ENCODE peak calls at places on chromosomes 3 and 15, in four cellular contexts. T is GM23248, W is uterus, Q is stomach. K is an unnamed sample.

GRCh38 chr3:117687096-117687495 is 977.5 kb downstream of the TUSC7 start:
- DNase-seq in W (no peak), T (no peak), Q (no peak), K (no peak)

GRCh38 chr15:89888214-89888804 is 5.5 kb downstream of the AP3S2 start:
- DNase-seq in W (no peak), Q (no peak), T (peak; percentile 84), K (peak; percentile 88)

GRCh38 chr3:45066109-45066801 is 40.2 kb downstream of the CLEC3B start:
- DNase-seq in Q (no peak), W (no peak), T (no peak), K (peak; percentile 49)

GRCh38 chr3:9108876-9109569 is 140.4 kb downstream of the SRGAP3 start:
- DNase-seq in T (no peak), W (no peak), Q (no peak), K (no peak)

GRCh38 chr3:5317572-5317971 is 130.1 kb downstream of the EDEM1 start:
- DNase-seq in W (no peak), T (peak; percentile 8), Q (no peak), K (no peak)

GRCh38 chr15:52682776-52683175 is 3.6 kb upstream of the ATOSA start:
- DNase-seq in T (no peak), Q (no peak), W (no peak), K (peak; percentile 35)

GRCh38 chr3:99765042-99765942 is 52.4 kb upstream of the CMSS1 start:
- DNase-seq in W (no peak), T (peak; percentile 33), Q (no peak), K (no peak)

GRCh38 chr15:49387471-49387870 is 35.6 kb upstream of the FGF7 start:
- DNase-seq in T (no peak), W (no peak), Q (no peak), K (no peak)

GRCh38 chr3:48856469-48856868 is 8.8 kb upstream of the PRKAR2A start:
- DNase-seq in T (no peak), Q (no peak), W (no peak), K (peak; percentile 21)

GRCh38 chr3:48855681-48856447 is 8.2 kb upstream of the PRKAR2A start:
- DNase-seq in Q (no peak), T (no peak), W (no peak), K (peak; percentile 63)

GRCh38 chr3:48858709-48859108 is 11.0 kb upstream of the PRKAR2A start:
- DNase-seq in T (no peak), Q (no peak), W (no peak), K (no peak)

GRCh38 chr3:48863122-48863521 is 15.4 kb upstream of the PRKAR2A start:
- DNase-seq in Q (no peak), T (peak; percentile 4), W (no peak), K (no peak)

GRCh38 chr3:48859188-48859587 is 11.5 kb upstream of the PRKAR2A start:
- DNase-seq in T (no peak), W (no peak), Q (no peak), K (no peak)
- H3K27ac ChIP-seq in T (no peak overlapping the region), W (no peak overlapping the region), Q (no peak overlapping the region), K (no peak overlapping the region)

GRCh38 chr15:31847961-31848360 is 182.4 kb upstream of the CHRNA7 start:
- DNase-seq in W (no peak), Q (no peak), T (no peak), K (no peak)
- H3K27ac ChIP-seq in W (no peak overlapping the region), Q (no peak overlapping the region), T (no peak overlapping the region), K (no peak overlapping the region)

DNA sequence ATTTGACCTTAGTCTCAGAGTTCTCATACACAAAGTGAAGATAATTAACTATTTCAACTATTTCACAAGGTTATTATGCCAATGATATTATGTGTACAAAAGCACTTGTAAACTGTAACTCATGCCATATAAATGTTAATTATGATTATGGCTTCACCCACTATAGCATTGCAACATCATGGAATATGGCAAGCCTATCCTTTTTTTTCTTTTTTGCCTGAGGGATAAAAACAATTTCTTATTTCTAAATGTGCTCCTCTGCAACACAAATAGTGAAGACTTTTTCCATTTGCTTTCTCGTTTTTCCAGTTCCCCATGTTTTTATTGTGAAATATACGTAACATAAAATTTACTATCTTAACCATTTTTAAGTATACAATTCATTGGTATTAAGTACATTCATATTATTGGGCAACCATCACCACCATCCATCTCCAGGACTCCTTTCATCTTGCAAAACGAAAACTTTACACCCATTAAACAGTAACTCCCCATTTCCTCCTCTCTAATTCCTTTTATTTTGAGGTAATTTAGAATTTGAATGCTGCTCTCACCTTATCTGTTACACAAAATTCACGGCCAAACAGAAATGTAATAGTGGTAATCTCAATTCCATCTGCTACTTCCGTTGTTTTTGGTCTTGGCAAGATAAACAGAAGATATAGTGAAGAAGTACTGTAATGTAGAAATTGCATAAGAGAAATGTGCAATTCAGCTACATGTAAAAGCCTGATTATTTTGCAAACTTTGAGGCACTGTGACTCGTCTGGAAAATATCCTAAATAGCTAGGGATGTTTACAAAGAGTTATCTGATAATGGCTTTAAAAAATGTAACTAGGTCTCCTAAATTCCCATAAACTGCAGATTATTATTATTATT is 46.2 kb downstream of the NANOGP8 start:
- DNase-seq in Q (no peak), W (no peak), T (peak; percentile 74), K (no peak)
- H3K27ac ChIP-seq in Q (no peak overlapping the region), W (no peak overlapping the region), T (peak overlapping the region; percentile 11), K (no peak overlapping the region)

DNA sequence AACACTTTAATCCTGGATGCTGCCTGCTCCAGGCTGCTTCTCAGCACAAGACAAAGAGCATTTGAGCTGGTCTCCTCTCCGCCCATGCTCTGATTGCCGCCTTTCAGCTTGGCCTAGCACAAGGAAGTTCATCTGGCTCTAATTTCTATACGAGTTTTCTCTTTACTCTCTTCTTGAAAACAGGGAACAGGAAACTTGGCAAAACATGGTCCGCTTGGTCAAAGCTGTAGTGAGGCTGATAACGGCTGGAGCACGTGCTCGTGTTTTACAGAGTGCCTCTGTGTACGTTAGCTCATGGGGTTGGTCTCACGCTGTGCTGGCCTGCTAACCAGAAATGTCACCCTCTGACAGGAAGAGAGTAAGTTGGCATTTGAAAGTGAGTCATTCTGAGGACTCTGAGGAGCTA is 19.2 kb downstream of the RARRES1 start:
- DNase-seq in W (no peak), T (peak; percentile 48), Q (peak; percentile 78), K (no peak)
- H3K27ac ChIP-seq in W (no peak overlapping the region), T (no peak overlapping the region), Q (peak overlapping the region; percentile 57), K (no peak overlapping the region)

DNA sequence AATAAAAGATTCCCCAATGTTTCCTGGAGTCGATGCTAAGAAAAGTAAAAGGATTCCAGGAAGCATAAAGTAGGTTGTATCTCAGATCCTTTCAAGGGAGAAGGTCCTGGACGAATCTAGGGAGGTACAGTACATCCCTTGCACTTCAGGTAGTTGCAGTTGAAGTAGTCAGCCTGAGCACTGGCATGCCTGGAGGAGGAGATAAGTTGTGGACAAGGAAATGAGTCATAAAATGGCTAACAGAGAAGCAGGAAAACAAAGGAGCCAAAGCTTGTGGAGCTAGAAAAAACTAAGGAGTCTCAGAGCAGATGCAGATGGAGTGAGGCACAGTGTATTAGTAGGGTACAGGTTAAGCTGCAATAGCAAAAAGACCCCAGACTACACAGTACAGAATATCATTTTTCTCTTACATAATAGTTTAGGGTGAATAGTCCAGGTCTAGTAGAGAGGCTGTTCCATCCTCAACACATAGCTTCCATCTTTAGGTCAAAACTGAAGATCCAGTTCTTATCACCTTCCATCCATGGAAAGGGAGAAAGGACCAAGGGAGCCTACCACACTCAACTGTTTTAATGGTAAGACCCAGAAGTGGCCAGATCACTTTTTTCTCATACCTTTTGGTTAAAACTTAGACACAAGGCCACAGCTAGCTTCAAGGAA is 41.3 kb downstream of the COL6A5 start:
- DNase-seq in T (peak; percentile 36), Q (no peak), W (no peak), K (no peak)
- H3K27ac ChIP-seq in T (no peak overlapping the region), Q (no peak overlapping the region), W (no peak overlapping the region), K (no peak overlapping the region)

GRCh38 chr15:43187544-43188155 is 2.4 kb downstream of the CCNDBP1 start:
- DNase-seq in T (peak; percentile 81), W (no peak), Q (no peak), K (peak; percentile 49)
- H3K27ac ChIP-seq in T (no peak overlapping the region), W (no peak overlapping the region), Q (no peak overlapping the region), K (no peak overlapping the region)

DNA sequence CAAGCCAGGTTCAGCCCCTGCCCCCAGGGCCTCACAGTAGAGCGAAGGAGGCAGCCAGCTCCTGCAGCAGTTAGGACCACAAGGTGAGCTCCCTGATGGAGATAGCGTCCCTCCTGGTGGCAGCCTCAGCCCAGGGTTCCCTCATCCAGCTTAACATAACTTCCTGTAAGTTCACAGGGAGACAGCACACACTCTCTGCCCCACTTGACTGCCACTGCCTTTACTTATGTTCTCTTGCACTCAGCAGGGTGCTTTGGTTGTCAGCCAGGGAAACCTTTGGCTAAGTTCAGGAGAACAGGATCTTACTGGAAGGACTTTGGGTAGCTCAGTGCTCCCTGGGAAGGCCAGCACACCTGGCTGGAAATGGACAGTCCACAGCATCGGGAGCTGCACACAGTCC is 10.9 kb downstream of the KBTBD13 start:
- DNase-seq in T (no peak), Q (no peak), W (no peak), K (peak; percentile 32)
- H3K27ac ChIP-seq in T (no peak overlapping the region), Q (no peak overlapping the region), W (peak overlapping the region; percentile 96), K (peak overlapping the region; percentile 41)

DNA sequence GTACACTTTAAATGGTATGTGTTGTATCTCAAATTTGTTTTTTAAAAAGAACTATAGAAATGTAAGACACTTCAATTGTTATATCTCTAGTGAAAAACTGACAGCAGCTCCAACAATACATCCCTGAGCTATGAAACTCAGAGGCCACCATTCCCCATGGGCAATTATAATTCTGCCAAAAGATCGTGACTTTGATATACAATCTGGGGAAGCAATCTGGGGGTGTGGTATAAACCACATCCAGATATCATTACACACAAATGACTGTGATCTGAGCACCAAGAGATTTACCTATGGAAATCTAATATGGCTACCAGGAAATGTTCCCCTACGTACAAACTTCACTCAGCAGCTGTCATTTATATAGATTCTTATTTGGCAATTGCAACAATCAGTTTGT is 110.3 kb downstream of the FRMD5 start:
- DNase-seq in W (no peak), T (no peak), Q (no peak), K (no peak)
- H3K27ac ChIP-seq in W (no peak overlapping the region), T (no peak overlapping the region), Q (no peak overlapping the region), K (no peak overlapping the region)

GRCh38 chr15:47736123-47736786 is 18.9 kb downstream of the SEMA6D start:
- DNase-seq in W (no peak), T (no peak), Q (no peak), K (no peak)
- H3K27ac ChIP-seq in W (no peak overlapping the region), T (no peak overlapping the region), Q (no peak overlapping the region), K (no peak overlapping the region)